ENCODE peak calls at places on chromosomes 4 and X, in eight cellular contexts. One of them, this sample, is unnamed.

GRCh38 chrX:41734530-41734929 is 10.5 kb downstream of the GPR82 start:
- DNase-seq in CD8-positive, alpha-beta memory T cell: no peak
- DNase-seq in HL-60: peak
- DNase-seq in Panc1: peak
- DNase-seq in naive thymus-derived CD4-positive, alpha-beta T cell: no peak
- DNase-seq in cardiac muscle cell: no peak
- DNase-seq in CD4-positive, alpha-beta T cell: no peak
- DNase-seq in fibroblast of lung: no peak
- DNase-seq in this sample: no peak

GRCh38 chr4:15004701-15005301 is 2.5 kb downstream of the CPEB2 start:
- DNase-seq in CD8-positive, alpha-beta memory T cell: peak
- DNase-seq in HL-60: peak
- DNase-seq in Panc1: no peak
- DNase-seq in naive thymus-derived CD4-positive, alpha-beta T cell: peak
- DNase-seq in cardiac muscle cell: peak
- DNase-seq in CD4-positive, alpha-beta T cell: peak
- DNase-seq in fibroblast of lung: peak
- DNase-seq in this sample: peak

GRCh38 chr4:122827899-122828601 is 1.4 kb downstream of the FGF2 start:
- DNase-seq in CD8-positive, alpha-beta memory T cell: peak
- DNase-seq in HL-60: peak
- DNase-seq in Panc1: no peak
- DNase-seq in naive thymus-derived CD4-positive, alpha-beta T cell: peak
- DNase-seq in cardiac muscle cell: peak
- DNase-seq in CD4-positive, alpha-beta T cell: no peak
- DNase-seq in fibroblast of lung: peak
- DNase-seq in this sample: no peak

GRCh38 chr4:20249333-20249732 is 2.4 kb upstream of the SLIT2 start:
- DNase-seq in CD8-positive, alpha-beta memory T cell: no peak
- DNase-seq in HL-60: no peak
- DNase-seq in Panc1: no peak
- DNase-seq in naive thymus-derived CD4-positive, alpha-beta T cell: no peak
- DNase-seq in cardiac muscle cell: peak
- DNase-seq in CD4-positive, alpha-beta T cell: no peak
- DNase-seq in fibroblast of lung: peak
- DNase-seq in this sample: no peak

GRCh38 chr4:38753021-38753806 is 29.6 kb downstream of the TLR10 start:
- DNase-seq in CD8-positive, alpha-beta memory T cell: no peak
- DNase-seq in HL-60: no peak
- DNase-seq in Panc1: no peak
- DNase-seq in naive thymus-derived CD4-positive, alpha-beta T cell: no peak
- DNase-seq in cardiac muscle cell: peak
- DNase-seq in CD4-positive, alpha-beta T cell: no peak
- DNase-seq in fibroblast of lung: peak
- DNase-seq in this sample: peak

GRCh38 chrX:129522184-129523059 is 868 bp downstream of the SMARCA1 start:
- DNase-seq in CD8-positive, alpha-beta memory T cell: no peak
- DNase-seq in HL-60: no peak
- DNase-seq in Panc1: no peak
- DNase-seq in naive thymus-derived CD4-positive, alpha-beta T cell: no peak
- DNase-seq in cardiac muscle cell: peak
- DNase-seq in CD4-positive, alpha-beta T cell: no peak
- DNase-seq in fibroblast of lung: peak
- DNase-seq in this sample: no peak

GRCh38 chrX:49309401-49309981 is 6.0 kb downstream of the GAGE10 start:
- DNase-seq in CD8-positive, alpha-beta memory T cell: no peak
- DNase-seq in HL-60: no peak
- DNase-seq in Panc1: no peak
- DNase-seq in naive thymus-derived CD4-positive, alpha-beta T cell: peak
- DNase-seq in cardiac muscle cell: no peak
- DNase-seq in CD4-positive, alpha-beta T cell: no peak
- DNase-seq in fibroblast of lung: peak
- DNase-seq in this sample: no peak

GRCh38 chrX:35046646-35047231 is 104.1 kb downstream of the FAM47B start:
- DNase-seq in CD8-positive, alpha-beta memory T cell: no peak
- DNase-seq in HL-60: no peak
- DNase-seq in Panc1: no peak
- DNase-seq in naive thymus-derived CD4-positive, alpha-beta T cell: no peak
- DNase-seq in cardiac muscle cell: no peak
- DNase-seq in CD4-positive, alpha-beta T cell: no peak
- DNase-seq in fibroblast of lung: no peak
- DNase-seq in this sample: no peak

GRCh38 chr4:62431513-62431912 is 1231.4 kb downstream of the ADGRL3 start:
- DNase-seq in CD8-positive, alpha-beta memory T cell: no peak
- DNase-seq in HL-60: no peak
- DNase-seq in Panc1: no peak
- DNase-seq in naive thymus-derived CD4-positive, alpha-beta T cell: no peak
- DNase-seq in cardiac muscle cell: no peak
- DNase-seq in CD4-positive, alpha-beta T cell: no peak
- DNase-seq in fibroblast of lung: no peak
- DNase-seq in this sample: no peak

GRCh38 chrX:48667504-48667903 is 16.1 kb upstream of the WAS start:
- DNase-seq in CD8-positive, alpha-beta memory T cell: no peak
- DNase-seq in HL-60: peak
- DNase-seq in Panc1: no peak
- DNase-seq in naive thymus-derived CD4-positive, alpha-beta T cell: no peak
- DNase-seq in cardiac muscle cell: no peak
- DNase-seq in CD4-positive, alpha-beta T cell: no peak
- DNase-seq in fibroblast of lung: no peak
- DNase-seq in this sample: no peak

GRCh38 chr4:110518889-110519490 is 43.0 kb downstream of the ENPEP start:
- DNase-seq in CD8-positive, alpha-beta memory T cell: no peak
- DNase-seq in HL-60: no peak
- DNase-seq in Panc1: no peak
- DNase-seq in naive thymus-derived CD4-positive, alpha-beta T cell: no peak
- DNase-seq in cardiac muscle cell: peak
- DNase-seq in CD4-positive, alpha-beta T cell: no peak
- DNase-seq in fibroblast of lung: peak
- DNase-seq in this sample: no peak

GRCh38 chr4:182015893-182016292 is 227.3 kb upstream of the TENM3 start:
- DNase-seq in CD8-positive, alpha-beta memory T cell: no peak
- DNase-seq in HL-60: no peak
- DNase-seq in Panc1: no peak
- DNase-seq in naive thymus-derived CD4-positive, alpha-beta T cell: no peak
- DNase-seq in cardiac muscle cell: no peak
- DNase-seq in CD4-positive, alpha-beta T cell: no peak
- DNase-seq in fibroblast of lung: peak
- DNase-seq in this sample: no peak

GRCh38 chr4:86043755-86044592 is 315.9 kb downstream of the MAPK10 start:
- DNase-seq in CD8-positive, alpha-beta memory T cell: no peak
- DNase-seq in HL-60: peak
- DNase-seq in Panc1: no peak
- DNase-seq in naive thymus-derived CD4-positive, alpha-beta T cell: peak
- DNase-seq in cardiac muscle cell: peak
- DNase-seq in CD4-positive, alpha-beta T cell: no peak
- DNase-seq in fibroblast of lung: peak
- DNase-seq in this sample: no peak

GRCh38 chr4:148795156-148795864 is 353.1 kb upstream of the NR3C2 start:
- DNase-seq in CD8-positive, alpha-beta memory T cell: no peak
- DNase-seq in HL-60: no peak
- DNase-seq in Panc1: no peak
- DNase-seq in naive thymus-derived CD4-positive, alpha-beta T cell: no peak
- DNase-seq in cardiac muscle cell: peak
- DNase-seq in CD4-positive, alpha-beta T cell: no peak
- DNase-seq in fibroblast of lung: peak
- DNase-seq in this sample: no peak

GRCh38 chrX:37912286-37912685 is 64.9 kb upstream of the DYNLT3 start:
- DNase-seq in CD8-positive, alpha-beta memory T cell: no peak
- DNase-seq in HL-60: no peak
- DNase-seq in Panc1: no peak
- DNase-seq in naive thymus-derived CD4-positive, alpha-beta T cell: no peak
- DNase-seq in cardiac muscle cell: no peak
- DNase-seq in CD4-positive, alpha-beta T cell: no peak
- DNase-seq in fibroblast of lung: peak
- DNase-seq in this sample: no peak

GRCh38 chr4:111066447-111066846 is 443.6 kb upstream of the PITX2 start:
- DNase-seq in CD8-positive, alpha-beta memory T cell: no peak
- DNase-seq in HL-60: no peak
- DNase-seq in Panc1: no peak
- DNase-seq in naive thymus-derived CD4-positive, alpha-beta T cell: no peak
- DNase-seq in cardiac muscle cell: no peak
- DNase-seq in CD4-positive, alpha-beta T cell: no peak
- DNase-seq in fibroblast of lung: peak
- DNase-seq in this sample: no peak

GRCh38 chrX:129091097-129091496 is 432.2 kb downstream of the SMARCA1 start:
- DNase-seq in CD8-positive, alpha-beta memory T cell: no peak
- DNase-seq in HL-60: no peak
- DNase-seq in Panc1: no peak
- DNase-seq in naive thymus-derived CD4-positive, alpha-beta T cell: no peak
- DNase-seq in cardiac muscle cell: no peak
- DNase-seq in CD4-positive, alpha-beta T cell: no peak
- DNase-seq in fibroblast of lung: no peak
- DNase-seq in this sample: no peak

GRCh38 chr4:118920247-118920646 is 31.6 kb downstream of the SYNPO2 start:
- DNase-seq in CD8-positive, alpha-beta memory T cell: no peak
- DNase-seq in HL-60: no peak
- DNase-seq in Panc1: no peak
- DNase-seq in naive thymus-derived CD4-positive, alpha-beta T cell: no peak
- DNase-seq in cardiac muscle cell: no peak
- DNase-seq in CD4-positive, alpha-beta T cell: no peak
- DNase-seq in fibroblast of lung: peak
- DNase-seq in this sample: no peak

GRCh38 chrX:68571292-68572256 is 72.7 kb downstream of the YIPF6 start:
- DNase-seq in CD8-positive, alpha-beta memory T cell: no peak
- DNase-seq in HL-60: no peak
- DNase-seq in Panc1: peak
- DNase-seq in naive thymus-derived CD4-positive, alpha-beta T cell: no peak
- DNase-seq in cardiac muscle cell: no peak
- DNase-seq in CD4-positive, alpha-beta T cell: no peak
- DNase-seq in fibroblast of lung: peak
- DNase-seq in this sample: peak

GRCh38 chrX:154546354-154547244 is at the start of gene G6PD:
- DNase-seq in CD8-positive, alpha-beta memory T cell: peak
- DNase-seq in HL-60: peak
- DNase-seq in Panc1: no peak
- DNase-seq in naive thymus-derived CD4-positive, alpha-beta T cell: no peak
- DNase-seq in cardiac muscle cell: peak
- DNase-seq in CD4-positive, alpha-beta T cell: peak
- DNase-seq in fibroblast of lung: peak
- DNase-seq in this sample: peak

GRCh38 chr4:185470503-185471195 is 884 bp downstream of the CCDC110 start:
- DNase-seq in CD8-positive, alpha-beta memory T cell: peak
- DNase-seq in HL-60: no peak
- DNase-seq in Panc1: no peak
- DNase-seq in naive thymus-derived CD4-positive, alpha-beta T cell: peak
- DNase-seq in cardiac muscle cell: peak
- DNase-seq in CD4-positive, alpha-beta T cell: no peak
- DNase-seq in fibroblast of lung: peak
- DNase-seq in this sample: peak

GRCh38 chrX:55489315-55490009 is at the start of gene USP51:
- DNase-seq in CD8-positive, alpha-beta memory T cell: peak
- DNase-seq in HL-60: no peak
- DNase-seq in Panc1: no peak
- DNase-seq in naive thymus-derived CD4-positive, alpha-beta T cell: no peak
- DNase-seq in cardiac muscle cell: peak
- DNase-seq in CD4-positive, alpha-beta T cell: peak
- DNase-seq in fibroblast of lung: peak
- DNase-seq in this sample: no peak

GRCh38 chrX:134548844-134549205 is 88.9 kb downstream of the HPRT1 start:
- DNase-seq in CD8-positive, alpha-beta memory T cell: no peak
- DNase-seq in HL-60: no peak
- DNase-seq in Panc1: no peak
- DNase-seq in naive thymus-derived CD4-positive, alpha-beta T cell: no peak
- DNase-seq in cardiac muscle cell: peak
- DNase-seq in CD4-positive, alpha-beta T cell: no peak
- DNase-seq in fibroblast of lung: no peak
- DNase-seq in this sample: no peak
- H3K27ac ChIP-seq in CD8-positive, alpha-beta memory T cell: no peak
- H3K27ac ChIP-seq in HL-60: peak
- H3K27ac ChIP-seq in Panc1: peak
- H3K27ac ChIP-seq in naive thymus-derived CD4-positive, alpha-beta T cell: no peak
- H3K27ac ChIP-seq in cardiac muscle cell: peak
- H3K27ac ChIP-seq in CD4-positive, alpha-beta T cell: no peak
- H3K27ac ChIP-seq in fibroblast of lung: peak
- H3K27ac ChIP-seq in this sample: no peak

DNA sequence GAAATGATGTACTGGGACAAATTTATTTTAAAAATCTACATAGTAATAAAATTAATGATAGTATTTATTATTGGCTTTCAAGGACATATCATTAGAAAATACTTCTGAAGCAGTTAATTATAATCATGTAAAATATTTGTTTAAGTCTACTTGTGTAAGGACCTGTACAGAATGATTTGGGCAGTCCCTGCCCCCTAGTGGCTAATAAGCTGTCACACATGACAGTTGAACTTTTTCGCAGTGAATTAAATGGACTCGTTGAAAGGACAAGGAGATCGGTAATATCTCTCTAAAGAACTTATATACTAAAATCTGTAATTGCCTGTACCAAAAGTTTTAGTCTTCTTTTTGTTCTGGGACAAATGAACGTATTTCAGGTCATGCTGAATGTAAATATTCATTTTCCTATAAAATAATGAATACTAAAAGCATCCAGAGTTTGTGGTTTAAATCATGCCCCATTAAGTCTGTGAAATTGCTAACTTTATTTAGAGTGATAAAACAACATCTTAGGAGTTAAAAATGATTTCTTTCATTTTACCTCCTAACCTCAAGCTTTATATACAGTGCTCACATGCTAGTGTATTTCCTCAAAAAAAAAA is 13.6 kb downstream of the EXOC1 start:
- DNase-seq in CD8-positive, alpha-beta memory T cell: peak
- DNase-seq in HL-60: peak
- DNase-seq in Panc1: no peak
- DNase-seq in naive thymus-derived CD4-positive, alpha-beta T cell: peak
- DNase-seq in cardiac muscle cell: peak
- DNase-seq in CD4-positive, alpha-beta T cell: no peak
- DNase-seq in fibroblast of lung: peak
- DNase-seq in this sample: no peak
- H3K27ac ChIP-seq in CD8-positive, alpha-beta memory T cell: no peak
- H3K27ac ChIP-seq in HL-60: no peak
- H3K27ac ChIP-seq in Panc1: no peak
- H3K27ac ChIP-seq in naive thymus-derived CD4-positive, alpha-beta T cell: no peak
- H3K27ac ChIP-seq in cardiac muscle cell: no peak
- H3K27ac ChIP-seq in CD4-positive, alpha-beta T cell: no peak
- H3K27ac ChIP-seq in fibroblast of lung: no peak
- H3K27ac ChIP-seq in this sample: no peak

DNA sequence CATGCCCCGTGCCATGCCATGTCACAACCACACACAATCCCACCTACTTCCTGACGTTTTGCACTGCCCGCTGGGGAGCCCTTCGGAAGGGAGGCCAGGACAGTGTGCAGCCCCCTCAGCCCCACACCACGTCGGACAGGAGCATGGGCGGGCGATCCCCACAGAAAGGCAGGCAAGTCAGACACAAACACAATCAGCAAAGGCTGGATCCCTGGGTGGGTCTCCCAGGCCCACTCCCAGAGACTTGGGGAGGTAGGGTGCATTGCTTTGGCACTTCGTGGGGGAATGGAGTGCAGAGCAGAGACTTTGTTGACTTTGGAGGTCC is 14.1 kb downstream of the LETM1 start:
- DNase-seq in CD8-positive, alpha-beta memory T cell: no peak
- DNase-seq in HL-60: no peak
- DNase-seq in Panc1: no peak
- DNase-seq in naive thymus-derived CD4-positive, alpha-beta T cell: no peak
- DNase-seq in cardiac muscle cell: no peak
- DNase-seq in CD4-positive, alpha-beta T cell: no peak
- DNase-seq in fibroblast of lung: no peak
- DNase-seq in this sample: no peak
- H3K27ac ChIP-seq in CD8-positive, alpha-beta memory T cell: no peak
- H3K27ac ChIP-seq in HL-60: no peak
- H3K27ac ChIP-seq in Panc1: no peak
- H3K27ac ChIP-seq in naive thymus-derived CD4-positive, alpha-beta T cell: no peak
- H3K27ac ChIP-seq in cardiac muscle cell: no peak
- H3K27ac ChIP-seq in CD4-positive, alpha-beta T cell: no peak
- H3K27ac ChIP-seq in fibroblast of lung: no peak
- H3K27ac ChIP-seq in this sample: no peak

GRCh38 chr4:161894014-161894413 is 269.8 kb downstream of the FSTL5 start:
- DNase-seq in CD8-positive, alpha-beta memory T cell: no peak
- DNase-seq in HL-60: no peak
- DNase-seq in Panc1: no peak
- DNase-seq in naive thymus-derived CD4-positive, alpha-beta T cell: no peak
- DNase-seq in cardiac muscle cell: no peak
- DNase-seq in CD4-positive, alpha-beta T cell: no peak
- DNase-seq in fibroblast of lung: no peak
- DNase-seq in this sample: no peak
- H3K27ac ChIP-seq in CD8-positive, alpha-beta memory T cell: no peak
- H3K27ac ChIP-seq in HL-60: no peak
- H3K27ac ChIP-seq in Panc1: no peak
- H3K27ac ChIP-seq in naive thymus-derived CD4-positive, alpha-beta T cell: no peak
- H3K27ac ChIP-seq in cardiac muscle cell: no peak
- H3K27ac ChIP-seq in CD4-positive, alpha-beta T cell: no peak
- H3K27ac ChIP-seq in fibroblast of lung: no peak
- H3K27ac ChIP-seq in this sample: no peak

This sample was measured in caudate nucleus.